ENCODE peak calls at places on chromosomes 2 and 18, in ten cellular contexts. K is endodermal cell; D is HCT116; I is fibroblast of lung; F is NB4; A is CD8-positive, alpha-beta T cell; Y is sigmoid colon; E is bronchial epithelial cell; N is A549; W is endothelial cell of umbilical vein. C is an unnamed sample.

GRCh38 chr18:49300538-49300937 is 159.9 kb downstream of the DYM start:
- DNase-seq in A (no peak), I (no peak), E (no peak), K (no peak), D (no peak), Y (no peak), F (no peak), N (no peak), W (no peak), C (no peak)

GRCh38 chr2:217959723-217960122 is 43.1 kb downstream of the TNS1 start:
- DNase-seq in F (no peak), D (no peak), I (no peak), E (no peak), K (peak), N (no peak), A (no peak), Y (peak), W (no peak), C (peak)

GRCh38 chr2:98295275-98295674 is 51.0 kb upstream of the CNGA3 start:
- DNase-seq in I (no peak), W (no peak), K (no peak), E (no peak), N (no peak), D (no peak), Y (no peak), F (no peak), A (no peak), C (no peak)

GRCh38 chr18:48358868-48359267 is 50.3 kb downstream of the ZBTB7C start:
- DNase-seq in N (no peak), D (no peak), E (no peak), K (no peak), Y (peak), W (no peak), I (no peak), A (no peak), F (no peak), C (no peak)

GRCh38 chr2:79876430-79876829 is 363.6 kb downstream of the CTNNA2 start:
- DNase-seq in K (peak), Y (no peak), I (peak), N (peak), E (no peak), W (no peak), A (no peak), F (peak), D (no peak), C (no peak)

GRCh38 chr2:159362816-159363251 is 76.3 kb upstream of the WDSUB1 start:
- DNase-seq in N (peak), K (no peak), I (peak), Y (no peak), D (no peak), W (peak), E (peak), F (peak), A (no peak), C (no peak)

GRCh38 chr2:127511090-127511489 is 15.2 kb downstream of the IWS1 start:
- DNase-seq in A (no peak), Y (no peak), D (no peak), W (no peak), K (no peak), E (no peak), N (no peak), F (no peak), I (no peak), C (no peak)

GRCh38 chr2:45678791-45679348 is 27.4 kb downstream of the PRKCE start:
- DNase-seq in D (no peak), A (no peak), K (no peak), Y (no peak), W (no peak), F (no peak), E (no peak), I (no peak), N (no peak), C (no peak)

GRCh38 chr18:1846640-1847039 is 724.7 kb downstream of the METTL4 start:
- DNase-seq in F (peak), K (no peak), N (no peak), A (no peak), Y (no peak), W (no peak), I (no peak), D (no peak), E (peak), C (no peak)

GRCh38 chr2:16739778-16740581 is 74.3 kb upstream of the CYRIA start:
- DNase-seq in Y (no peak), D (no peak), N (no peak), W (no peak), K (no peak), E (peak), I (no peak), F (no peak), A (no peak), C (no peak)

GRCh38 chr2:70442301-70443077 is 111.1 kb downstream of the TGFA start:
- DNase-seq in E (peak), Y (no peak), D (no peak), F (no peak), K (no peak), A (no peak), W (no peak), N (no peak), I (no peak), C (no peak)

DNA sequence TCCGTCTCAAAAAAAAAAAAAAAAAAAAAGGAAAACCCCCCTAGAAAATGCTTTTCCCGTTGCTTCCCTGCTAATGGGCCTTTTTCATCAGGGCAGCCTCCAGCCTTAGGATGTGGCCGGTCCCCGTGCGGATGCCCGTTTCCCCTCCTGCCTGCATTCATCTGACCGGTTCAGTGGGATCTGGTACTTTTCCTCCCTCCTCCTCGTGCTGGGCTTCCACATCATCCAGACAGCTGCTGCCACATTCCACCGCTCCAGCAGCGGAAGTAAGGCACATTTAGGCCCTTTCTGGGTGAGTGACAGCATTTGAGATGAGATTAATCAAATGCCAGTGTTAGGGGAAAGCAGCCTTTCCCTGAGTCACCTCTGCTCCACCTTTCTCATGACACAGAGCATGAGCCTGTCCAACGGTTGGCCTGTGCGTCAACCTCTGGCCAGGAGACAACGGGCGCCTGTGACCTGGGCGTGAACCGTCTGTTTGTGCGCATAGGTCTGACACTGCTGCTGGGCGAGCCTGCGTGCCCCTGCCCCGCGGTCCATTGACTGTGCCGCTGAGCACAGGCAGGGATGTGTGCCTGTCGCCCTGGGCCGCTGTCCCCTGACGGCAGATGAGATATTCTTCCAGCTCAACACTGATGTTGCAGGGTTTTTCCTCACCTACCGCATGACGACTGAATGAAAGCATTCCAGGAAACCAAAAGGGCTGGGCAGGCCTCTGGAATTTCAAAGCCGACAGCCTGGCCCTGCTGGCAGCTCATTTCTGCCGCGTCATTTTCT is 174.0 kb downstream of the TGIF1 start:
- DNase-seq in A (no peak), N (peak), D (peak), I (peak), E (peak), F (no peak), W (peak), K (peak), Y (peak), C (no peak)
- H3K4me3 ChIP-seq in A (no peak), N (peak), D (peak), I (peak), E (peak), F (no peak), W (no peak), K (no peak), Y (no peak), C (peak)

DNA sequence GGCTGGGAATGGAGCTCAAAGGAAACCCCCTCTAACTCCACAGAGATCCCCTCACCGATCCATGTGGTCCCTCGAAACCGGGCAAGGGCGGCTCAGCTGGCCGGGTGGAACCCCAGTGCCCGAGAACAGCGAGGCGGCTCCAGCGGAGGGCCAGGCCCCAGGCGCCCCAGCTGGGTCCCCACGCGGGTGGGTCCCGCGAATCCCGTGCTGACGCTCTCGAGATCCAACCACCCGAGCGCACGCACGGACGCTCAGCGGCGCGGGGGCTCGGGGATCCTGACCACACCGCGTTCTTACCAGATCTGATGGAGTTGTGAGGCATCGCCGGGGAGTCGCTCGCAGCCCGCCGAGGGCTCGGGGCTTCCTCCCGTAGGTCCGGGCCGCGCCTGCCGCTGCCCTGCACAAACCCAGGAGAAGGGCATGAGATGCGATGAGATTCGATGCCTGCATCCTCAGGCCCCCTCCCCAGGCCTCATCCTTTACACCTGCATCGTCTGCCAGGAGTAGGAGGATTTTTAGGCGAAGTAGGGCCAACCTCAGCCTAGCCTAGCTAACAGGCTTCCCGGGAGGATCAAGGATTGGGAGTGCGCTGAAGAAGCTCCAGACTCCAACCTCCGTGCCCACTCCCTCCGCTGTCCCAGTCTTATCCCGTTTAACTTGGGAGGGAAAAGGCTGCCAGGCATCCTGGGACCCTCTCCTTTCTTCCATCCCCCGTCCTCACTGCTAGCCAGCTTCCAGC is 479 bp downstream of the PAX8 start:
- DNase-seq in F (no peak), K (peak), Y (no peak), I (no peak), A (no peak), D (no peak), W (no peak), E (no peak), N (no peak), C (no peak)
- H3K4me3 ChIP-seq in F (no peak), K (peak), Y (no peak), I (no peak), A (no peak), D (no peak), W (no peak), E (no peak), N (no peak), C (peak)

DNA sequence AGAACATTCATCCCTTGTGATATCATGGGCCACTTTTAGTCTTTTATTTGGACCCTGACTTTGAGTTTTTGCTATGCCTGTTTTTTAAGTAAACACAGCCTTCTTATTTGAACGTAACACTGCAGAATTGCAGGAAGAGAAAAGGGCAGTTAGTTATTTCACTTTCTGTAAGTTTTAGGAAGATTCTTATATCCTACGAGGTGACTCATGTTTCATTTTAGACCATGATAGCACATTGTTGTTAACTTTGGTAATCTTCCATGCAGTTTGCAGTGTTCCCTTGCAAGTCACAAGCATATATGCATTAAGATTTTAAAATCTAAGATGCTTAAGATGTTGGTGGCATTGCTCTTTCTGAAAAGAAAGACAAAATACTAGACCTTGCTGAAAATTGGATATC is 128.6 kb upstream of the EPC2 start:
- DNase-seq in A (no peak), K (no peak), E (no peak), Y (no peak), F (no peak), D (no peak), W (peak), I (peak), N (no peak), C (no peak)
- H3K4me3 ChIP-seq in A (no peak), K (no peak), E (no peak), Y (no peak), F (no peak), D (no peak), W (no peak), I (no peak), N (no peak), C (no peak)

DNA sequence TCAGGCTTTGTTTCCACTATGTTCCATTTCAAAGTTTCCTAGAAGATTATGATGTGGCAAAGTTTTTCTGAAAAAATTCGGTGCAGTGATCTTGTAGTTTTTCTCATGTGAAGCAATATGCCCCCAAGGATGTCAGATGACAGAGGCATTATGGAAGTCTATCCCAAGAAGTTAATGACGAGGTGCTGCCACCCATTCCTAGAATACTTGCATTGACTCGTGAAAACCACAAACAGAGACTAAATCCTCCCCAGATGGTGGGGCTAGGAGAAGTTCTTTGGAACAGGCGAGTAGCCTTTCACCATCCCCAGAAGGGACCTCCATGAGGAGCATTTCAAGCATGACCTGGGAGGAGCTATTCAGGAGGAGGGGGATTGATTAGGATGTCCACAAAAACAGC is 40.2 kb upstream of the COPS8 start:
- DNase-seq in A (no peak), K (no peak), D (no peak), Y (no peak), N (no peak), W (no peak), F (no peak), E (peak), I (no peak), C (no peak)
- H3K4me3 ChIP-seq in A (no peak), K (no peak), D (no peak), Y (no peak), N (no peak), W (no peak), F (no peak), E (no peak), I (no peak), C (no peak)

GRCh38 chr18:70333757-70334156 is 44.9 kb downstream of the SOCS6 start:
- DNase-seq in Y (no peak), I (peak), E (peak), F (no peak), K (no peak), N (peak), D (peak), W (no peak), A (no peak), C (no peak)

GRCh38 chr18:70333316-70333715 is 44.5 kb downstream of the SOCS6 start:
- DNase-seq in E (no peak), F (no peak), I (no peak), W (no peak), A (no peak), Y (no peak), N (no peak), K (no peak), D (no peak), C (no peak)

GRCh38 chr18:70334264-70334663 is 45.4 kb downstream of the SOCS6 start:
- DNase-seq in F (no peak), D (no peak), A (no peak), N (no peak), Y (no peak), W (no peak), K (no peak), I (no peak), E (no peak), C (no peak)

GRCh38 chr18:70335892-70336726 is 47.3 kb downstream of the SOCS6 start:
- DNase-seq in I (no peak), Y (no peak), K (no peak), D (no peak), A (no peak), F (no peak), E (peak), N (peak), W (no peak), C (no peak)

DNA sequence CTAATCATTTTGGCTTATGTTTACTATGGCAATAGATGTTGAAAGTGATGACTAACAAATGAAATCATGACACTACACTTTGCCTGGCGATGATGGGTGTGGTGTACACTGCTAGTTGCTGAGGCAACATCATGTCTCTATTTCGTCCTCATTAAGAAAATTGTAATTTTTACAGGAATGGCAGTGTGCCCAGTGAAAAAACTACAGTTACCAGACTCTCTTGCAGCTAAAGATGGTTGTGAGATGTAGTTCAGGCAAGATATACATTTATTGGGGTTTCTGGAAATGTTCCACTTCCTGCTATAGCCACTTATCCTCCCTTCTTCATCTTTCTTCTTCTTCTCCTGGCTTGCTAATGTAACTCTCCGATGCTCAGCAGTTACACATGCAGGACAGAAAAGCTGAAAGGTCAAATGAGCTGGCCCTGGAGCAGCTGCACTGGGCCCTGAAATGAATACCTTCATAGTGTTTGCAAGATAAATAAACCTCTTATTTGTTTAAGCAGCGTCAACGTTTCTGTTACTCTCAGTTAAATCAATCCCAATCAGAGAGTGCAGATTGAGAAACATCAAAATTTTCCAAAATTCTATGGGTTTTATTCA is 46.0 kb downstream of the SOCS6 start:
- DNase-seq in N (peak), Y (no peak), A (no peak), E (peak), I (peak), K (no peak), W (no peak), F (no peak), D (no peak), C (no peak)
- H3K4me3 ChIP-seq in N (no peak), Y (no peak), A (no peak), E (no peak), I (no peak), K (no peak), W (no peak), F (no peak), D (no peak), C (no peak)

GRCh38 chr2:223596208-223596607 is 6.0 kb downstream of the SCG2 start:
- DNase-seq in W (no peak), E (no peak), Y (no peak), I (no peak), N (no peak), K (no peak), A (no peak), D (no peak), F (no peak), C (no peak)
- H3K4me3 ChIP-seq in W (no peak), E (no peak), Y (no peak), I (no peak), N (no peak), K (no peak), A (no peak), D (no peak), F (no peak), C (no peak)

DNA sequence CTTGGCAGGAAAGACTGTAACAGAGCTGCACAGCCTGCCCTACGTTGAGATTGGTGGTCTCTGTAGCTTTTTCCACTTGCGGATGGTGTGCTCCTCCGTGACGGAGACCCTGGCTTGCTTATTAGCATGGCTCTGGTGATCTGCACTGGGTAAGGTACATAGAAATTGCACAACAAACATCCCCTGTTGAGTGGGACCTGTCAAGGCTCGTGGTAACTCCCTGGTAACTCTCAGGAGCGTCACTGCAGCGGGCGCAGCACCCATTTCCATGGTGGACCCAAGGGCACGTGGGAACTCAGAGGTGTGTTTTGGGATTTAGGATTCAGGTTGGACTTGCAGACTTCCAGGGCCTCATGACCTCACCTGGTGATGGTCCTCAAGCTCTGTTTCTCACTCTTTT is 1.1 kb downstream of the TRAF3IP1 start:
- DNase-seq in W (no peak), A (no peak), D (no peak), F (no peak), K (no peak), I (no peak), E (peak), N (no peak), Y (peak), C (no peak)
- H3K4me3 ChIP-seq in W (peak), A (peak), D (peak), F (peak), K (peak), I (peak), E (peak), N (peak), Y (peak), C (peak)

GRCh38 chr2:52934354-52934898 is 833.2 kb upstream of the CHAC2 start:
- DNase-seq in W (peak), E (peak), K (no peak), N (peak), D (peak), Y (no peak), F (no peak), I (peak), A (no peak), C (no peak)
- H3K4me3 ChIP-seq in W (no peak), E (no peak), K (no peak), N (no peak), D (no peak), Y (no peak), F (no peak), I (no peak), A (no peak), C (no peak)

GRCh38 chr2:219612605-219613286 is 14.7 kb upstream of the SLC4A3 start:
- DNase-seq in D (no peak), E (no peak), A (no peak), W (no peak), Y (peak), K (no peak), N (no peak), F (no peak), I (no peak), C (no peak)
- H3K4me3 ChIP-seq in D (no peak), E (no peak), A (no peak), W (no peak), Y (no peak), K (no peak), N (no peak), F (no peak), I (no peak), C (no peak)

GRCh38 chr2:168457177-168457905 is 1.3 kb downstream of the CERS6 start:
- DNase-seq in Y (no peak), A (no peak), N (no peak), K (no peak), W (peak), I (no peak), F (peak), D (no peak), E (no peak), C (no peak)
- H3K4me3 ChIP-seq in Y (peak), A (peak), N (peak), K (peak), W (peak), I (peak), F (peak), D (peak), E (peak), C (peak)